ENCODE peak calls at places on chromosomes 2 and 18, in five cellular contexts. One of them, this sample, is unnamed.

GRCh38 chr2:112155331-112156151 is 17.4 kb downstream of the FBLN7 start:
- DNase-seq in osteocyte: no peak
- DNase-seq in activated B cell treated with CpG ODN at 0.5 μM for 24 hours: peak
- DNase-seq in colonic mucosa: no peak
- DNase-seq in thoracic aorta: no peak
- DNase-seq in this sample: no peak

GRCh38 chr2:216222650-216223352 is 113.7 kb downstream of the XRCC5 start:
- DNase-seq in osteocyte: no peak
- DNase-seq in thoracic aorta: no peak
- DNase-seq in activated B cell treated with CpG ODN at 0.5 μM for 24 hours: peak
- DNase-seq in colonic mucosa: no peak
- DNase-seq in this sample: peak

GRCh38 chr2:218008060-218009040 is 5.6 kb upstream of the TNS1 start:
- DNase-seq in thoracic aorta: no peak
- DNase-seq in activated B cell treated with CpG ODN at 0.5 μM for 24 hours: no peak
- DNase-seq in osteocyte: no peak
- DNase-seq in colonic mucosa: no peak
- DNase-seq in this sample: no peak

GRCh38 chr2:240234503-240234951 is 94.1 kb upstream of the OTOS start:
- DNase-seq in thoracic aorta: no peak
- DNase-seq in colonic mucosa: peak
- DNase-seq in activated B cell treated with CpG ODN at 0.5 μM for 24 hours: no peak
- DNase-seq in osteocyte: peak
- DNase-seq in this sample: no peak

GRCh38 chr2:241811952-241812729 is 3.1 kb downstream of the NEU4 start:
- DNase-seq in thoracic aorta: no peak
- DNase-seq in osteocyte: no peak
- DNase-seq in activated B cell treated with CpG ODN at 0.5 μM for 24 hours: no peak
- DNase-seq in colonic mucosa: no peak
- DNase-seq in this sample: peak

GRCh38 chr2:241324775-241325174 is 9.1 kb downstream of the SEPTIN2 start:
- DNase-seq in activated B cell treated with CpG ODN at 0.5 μM for 24 hours: no peak
- DNase-seq in colonic mucosa: no peak
- DNase-seq in osteocyte: no peak
- DNase-seq in thoracic aorta: no peak
- DNase-seq in this sample: no peak

GRCh38 chr2:44120428-44120827 is 48.2 kb upstream of the PPM1B start:
- DNase-seq in colonic mucosa: no peak
- DNase-seq in activated B cell treated with CpG ODN at 0.5 μM for 24 hours: no peak
- DNase-seq in thoracic aorta: no peak
- DNase-seq in osteocyte: no peak
- DNase-seq in this sample: no peak

GRCh38 chr2:199457147-199458016 is at the start of gene SATB2:
- DNase-seq in colonic mucosa: peak
- DNase-seq in thoracic aorta: no peak
- DNase-seq in osteocyte: no peak
- DNase-seq in activated B cell treated with CpG ODN at 0.5 μM for 24 hours: no peak
- DNase-seq in this sample: peak

GRCh38 chr2:130806370-130806769 is 30.3 kb upstream of the ARHGEF4 start:
- DNase-seq in thoracic aorta: no peak
- DNase-seq in osteocyte: no peak
- DNase-seq in activated B cell treated with CpG ODN at 0.5 μM for 24 hours: no peak
- DNase-seq in colonic mucosa: no peak
- DNase-seq in this sample: no peak

GRCh38 chr2:181289698-181290097 is 167.5 kb upstream of the ITGA4 start:
- DNase-seq in colonic mucosa: no peak
- DNase-seq in activated B cell treated with CpG ODN at 0.5 μM for 24 hours: no peak
- DNase-seq in osteocyte: no peak
- DNase-seq in thoracic aorta: no peak
- DNase-seq in this sample: no peak

GRCh38 chr2:189826039-189826438 is 41.8 kb downstream of the PMS1 start:
- DNase-seq in activated B cell treated with CpG ODN at 0.5 μM for 24 hours: no peak
- DNase-seq in thoracic aorta: no peak
- DNase-seq in colonic mucosa: no peak
- DNase-seq in osteocyte: no peak
- DNase-seq in this sample: no peak

GRCh38 chr2:211468881-211469280 is 912.5 kb downstream of the CPS1 start:
- DNase-seq in thoracic aorta: no peak
- DNase-seq in colonic mucosa: no peak
- DNase-seq in activated B cell treated with CpG ODN at 0.5 μM for 24 hours: no peak
- DNase-seq in osteocyte: no peak
- DNase-seq in this sample: no peak
- TF ChIP-seq CTCF in thoracic aorta: no peak
- TF ChIP-seq CTCF in colonic mucosa: no peak
- TF ChIP-seq CTCF in activated B cell treated with CpG ODN at 0.5 μM for 24 hours: no peak
- TF ChIP-seq CTCF in osteocyte: no peak
- TF ChIP-seq CTCF in this sample: no peak

GRCh38 chr2:3396920-3397559 is 17.5 kb downstream of the TRAPPC12 start:
- DNase-seq in thoracic aorta: no peak
- DNase-seq in activated B cell treated with CpG ODN at 0.5 μM for 24 hours: no peak
- DNase-seq in osteocyte: no peak
- DNase-seq in colonic mucosa: no peak
- DNase-seq in this sample: no peak

GRCh38 chr2:3399403-3399802 is 19.9 kb downstream of the TRAPPC12 start:
- DNase-seq in activated B cell treated with CpG ODN at 0.5 μM for 24 hours: no peak
- DNase-seq in thoracic aorta: no peak
- DNase-seq in colonic mucosa: no peak
- DNase-seq in osteocyte: no peak
- DNase-seq in this sample: no peak

GRCh38 chr2:3403587-3404334 is 24.3 kb downstream of the TRAPPC12 start:
- DNase-seq in osteocyte: no peak
- DNase-seq in colonic mucosa: no peak
- DNase-seq in thoracic aorta: no peak
- DNase-seq in activated B cell treated with CpG ODN at 0.5 μM for 24 hours: no peak
- DNase-seq in this sample: peak

GRCh38 chr2:3399829-3400228 is 20.3 kb downstream of the TRAPPC12 start:
- DNase-seq in activated B cell treated with CpG ODN at 0.5 μM for 24 hours: no peak
- DNase-seq in thoracic aorta: no peak
- DNase-seq in osteocyte: no peak
- DNase-seq in colonic mucosa: no peak
- DNase-seq in this sample: no peak

GRCh38 chr2:3398837-3399236 is 19.3 kb downstream of the TRAPPC12 start:
- DNase-seq in thoracic aorta: no peak
- DNase-seq in osteocyte: no peak
- DNase-seq in colonic mucosa: no peak
- DNase-seq in activated B cell treated with CpG ODN at 0.5 μM for 24 hours: no peak
- DNase-seq in this sample: no peak
- TF ChIP-seq CTCF in thoracic aorta: no peak
- TF ChIP-seq CTCF in osteocyte: no peak
- TF ChIP-seq CTCF in colonic mucosa: no peak
- TF ChIP-seq CTCF in activated B cell treated with CpG ODN at 0.5 μM for 24 hours: no peak
- TF ChIP-seq CTCF in this sample: no peak

GRCh38 chr18:3794537-3795348 is 344.8 kb downstream of the TGIF1 start:
- DNase-seq in thoracic aorta: no peak
- DNase-seq in colonic mucosa: no peak
- DNase-seq in activated B cell treated with CpG ODN at 0.5 μM for 24 hours: no peak
- DNase-seq in osteocyte: no peak
- DNase-seq in this sample: no peak
- TF ChIP-seq CTCF in thoracic aorta: no peak
- TF ChIP-seq CTCF in colonic mucosa: no peak
- TF ChIP-seq CTCF in activated B cell treated with CpG ODN at 0.5 μM for 24 hours: no peak
- TF ChIP-seq CTCF in osteocyte: no peak
- TF ChIP-seq CTCF in this sample: no peak

GRCh38 chr2:46557788-46558187 is 78.4 kb downstream of the TMEM247 start:
- DNase-seq in thoracic aorta: no peak
- DNase-seq in colonic mucosa: no peak
- DNase-seq in osteocyte: no peak
- DNase-seq in activated B cell treated with CpG ODN at 0.5 μM for 24 hours: no peak
- DNase-seq in this sample: no peak

GRCh38 chr2:46552528-46552927 is 73.2 kb downstream of the TMEM247 start:
- DNase-seq in thoracic aorta: no peak
- DNase-seq in colonic mucosa: no peak
- DNase-seq in osteocyte: no peak
- DNase-seq in activated B cell treated with CpG ODN at 0.5 μM for 24 hours: no peak
- DNase-seq in this sample: no peak

GRCh38 chr2:46554381-46554780 is 75.0 kb downstream of the TMEM247 start:
- DNase-seq in colonic mucosa: no peak
- DNase-seq in osteocyte: no peak
- DNase-seq in activated B cell treated with CpG ODN at 0.5 μM for 24 hours: no peak
- DNase-seq in thoracic aorta: no peak
- DNase-seq in this sample: no peak

GRCh38 chr2:46555646-46556205 is 76.4 kb downstream of the TMEM247 start:
- DNase-seq in activated B cell treated with CpG ODN at 0.5 μM for 24 hours: no peak
- DNase-seq in osteocyte: no peak
- DNase-seq in colonic mucosa: no peak
- DNase-seq in thoracic aorta: no peak
- DNase-seq in this sample: no peak

GRCh38 chr2:46555011-46555410 is 75.6 kb downstream of the TMEM247 start:
- DNase-seq in thoracic aorta: no peak
- DNase-seq in osteocyte: no peak
- DNase-seq in colonic mucosa: no peak
- DNase-seq in activated B cell treated with CpG ODN at 0.5 μM for 24 hours: no peak
- DNase-seq in this sample: no peak
- TF ChIP-seq CTCF in thoracic aorta: no peak
- TF ChIP-seq CTCF in osteocyte: no peak
- TF ChIP-seq CTCF in colonic mucosa: no peak
- TF ChIP-seq CTCF in activated B cell treated with CpG ODN at 0.5 μM for 24 hours: no peak
- TF ChIP-seq CTCF in this sample: no peak